ENCODE peak calls at places on chromosomes 1 and 21, in nine cellular contexts. K is astrocyte of the spinal cord, I is progenitor cell of endocrine pancreas, Y is lung, F is heart left ventricle, O is GM10248, A is upper lobe of right lung, D is AG04449, M is brain microvascular endothelial cell. V is an unnamed sample.

GRCh38 chr1:202615501-202616354 is 94.5 kb downstream of the SYT2 start:
- DNase-seq in Y (no peak), M (peak; percentile 53), F (peak; percentile 44), O (peak; percentile 77), K (peak; percentile 75), A (no peak), D (no peak), I (no peak), V (peak; percentile 46)

GRCh38 chr1:58841455-58841854 is 57.6 kb upstream of the JUN start:
- DNase-seq in M (no peak), O (no peak), F (no peak), Y (no peak), K (no peak), D (no peak), I (no peak), A (no peak), V (no peak)

GRCh38 chr1:153212201-153212600 is 5.2 kb upstream of the PRR9 start:
- DNase-seq in O (no peak), D (no peak), Y (no peak), A (no peak), K (no peak), F (no peak), M (no peak), I (no peak), V (no peak)

GRCh38 chr1:222286039-222286438 is 261.9 kb downstream of the HHIPL2 start:
- DNase-seq in I (no peak), O (no peak), K (no peak), F (no peak), M (no peak), D (no peak), A (no peak), Y (no peak), V (no peak)

GRCh38 chr21:38333290-38334272 is 76.8 kb downstream of the KCNJ15 start:
- DNase-seq in I (no peak), M (no peak), Y (no peak), K (no peak), F (no peak), O (no peak), A (no peak), D (no peak), V (no peak)

GRCh38 chr1:229203030-229203751 is 67.7 kb upstream of the RAB4A start:
- DNase-seq in K (peak; percentile 14), O (no peak), F (no peak), D (peak; percentile 34), A (no peak), M (peak; percentile 61), I (peak; percentile 35), Y (no peak), V (peak; percentile 72)

GRCh38 chr1:205954819-205955404 is 11.7 kb upstream of the SLC26A9 start:
- DNase-seq in K (no peak), Y (no peak), I (no peak), A (no peak), O (no peak), M (no peak), D (no peak), F (no peak), V (no peak)

GRCh38 chr1:91885716-91886506 is at the start of gene TGFBR3:
- DNase-seq in K (peak; percentile 91), D (no peak), F (peak; percentile 94), Y (peak; percentile 89), I (peak; percentile 78), M (peak; percentile 73), A (peak; percentile 95), O (peak; percentile 84), V (peak; percentile 87)

GRCh38 chr1:165631403-165632151 is 543 bp downstream of the MGST3 start:
- DNase-seq in O (peak; percentile 28), D (peak; percentile 49), M (peak; percentile 86), Y (peak; percentile 48), K (peak; percentile 88), I (peak; percentile 13), A (peak; percentile 81), F (peak; percentile 45), V (peak; percentile 92)

GRCh38 chr1:246836647-246837046 is 95.1 kb downstream of the AHCTF1 start:
- DNase-seq in D (no peak), K (no peak), F (no peak), Y (no peak), O (no peak), A (no peak), M (no peak), I (no peak), V (no peak)

GRCh38 chr1:108828074-108828961 is 28.6 kb downstream of the AKNAD1 start:
- DNase-seq in I (peak; percentile 63), A (peak; percentile 78), M (peak; percentile 77), D (no peak), F (peak; percentile 80), Y (peak; percentile 71), O (peak; percentile 84), K (peak; percentile 82), V (peak; percentile 71)

GRCh38 chr1:158998781-158999161 is 10.9 kb upstream of the IFI16 start:
- DNase-seq in O (peak; percentile 56), Y (peak; percentile 32), D (no peak), A (peak; percentile 71), M (peak; percentile 46), F (no peak), I (no peak), K (peak; percentile 84), V (peak; percentile 33)

GRCh38 chr1:145957443-145958319 is at the start of gene LIX1L:
- DNase-seq in I (peak; percentile 65), O (peak; percentile 95), A (peak; percentile 97), F (peak; percentile 97), Y (peak; percentile 97), M (peak; percentile 96), K (peak; percentile 98), D (no peak), V (peak; percentile 97)

GRCh38 chr1:189567890-189568289 is 909.8 kb downstream of the BRINP3 start:
- DNase-seq in K (no peak), M (no peak), I (no peak), D (no peak), O (no peak), F (no peak), Y (no peak), A (no peak), V (no peak)

GRCh38 chr21:41895643-41896493 is 16.7 kb upstream of the PRDM15 start:
- DNase-seq in O (peak; percentile 53), F (no peak), K (peak; percentile 41), Y (no peak), I (no peak), A (no peak), M (peak; percentile 10), D (no peak), V (no peak)

GRCh38 chr1:9238550-9238949 is 4.0 kb downstream of the H6PD start:
- DNase-seq in A (no peak), F (no peak), M (peak; percentile 19), K (no peak), Y (no peak), I (no peak), D (no peak), O (no peak), V (no peak)

GRCh38 chr21:43195131-43196021 is 26.6 kb downstream of the CRYAA start:
- DNase-seq in I (peak; percentile 6), F (peak; percentile 71), Y (no peak), M (peak; percentile 62), O (no peak), D (no peak), A (peak; percentile 61), K (no peak), V (no peak)

GRCh38 chr1:192575499-192576189 is at the start of gene RGS1:
- DNase-seq in A (peak; percentile 66), I (no peak), M (no peak), D (no peak), F (peak; percentile 21), K (no peak), Y (no peak), O (peak; percentile 40), V (no peak)
- TF ChIP-seq CTCF in A (no peak), I (no peak), M (no peak), D (no peak), F (no peak), K (no peak), Y (no peak), O (no peak), V (no peak)

GRCh38 chr21:45406801-45407628 is 2.0 kb downstream of the COL18A1 start:
- DNase-seq in K (peak; percentile 46), I (no peak), D (no peak), F (no peak), Y (no peak), O (no peak), A (no peak), M (no peak), V (no peak)
- TF ChIP-seq CTCF in K (peak; percentile 20), I (no peak), D (no peak), F (no peak), Y (no peak), O (no peak), A (no peak), M (peak; percentile 41), V (no peak)

GRCh38 chr1:193338194-193338593 is 151.8 kb upstream of the B3GALT2 start:
- DNase-seq in I (no peak), K (peak; percentile 47), F (no peak), A (no peak), Y (no peak), D (no peak), M (peak; percentile 8), O (peak; percentile 28), V (peak; percentile 16)
- TF ChIP-seq CTCF in I (no peak), K (no peak), F (no peak), A (no peak), Y (no peak), D (peak; percentile 6), M (no peak), O (no peak), V (peak; percentile 67)

GRCh38 chr1:17577907-17578297 is 38.4 kb downstream of the ARHGEF10L start:
- DNase-seq in Y (no peak), K (no peak), M (no peak), O (no peak), I (no peak), D (no peak), A (no peak), F (no peak), V (no peak)
- TF ChIP-seq CTCF in Y (no peak), K (no peak), M (no peak), O (no peak), I (no peak), D (no peak), A (no peak), F (no peak), V (no peak)

GRCh38 chr1:161787355-161787754 is 21.2 kb downstream of the ATF6 start:
- DNase-seq in Y (no peak), D (no peak), O (no peak), A (no peak), K (no peak), M (no peak), I (no peak), F (no peak), V (no peak)
- TF ChIP-seq CTCF in Y (no peak), D (no peak), O (no peak), A (no peak), K (peak; percentile 20), M (peak; percentile 55), I (no peak), F (no peak), V (peak; percentile 63)

V was measured in HFFc6.